ENCODE peak calls at places on chromosomes 4 and X, in five cellular contexts. One of them, this sample, is unnamed.

GRCh38 chrX:21802054-21802660 is 37.3 kb upstream of the MBTPS2 start:
- DNase-seq in stimulated activated CD4-positive, alpha-beta T cell treated with anti-CD3 and anti-CD28 coated beads, Interleukin-2, amount 100 ng/mL, for 48 hours: no peak
- DNase-seq in activated CD8-positive, alpha-beta memory T cell treated with anti-CD3 and anti-CD28 coated beads for 1 hour: no peak
- DNase-seq in T-cell: no peak
- DNase-seq in A549: no peak
- DNase-seq in this sample: no peak

GRCh38 chrX:41616935-41617334 is 71.8 kb upstream of the GPR34 start:
- DNase-seq in stimulated activated CD4-positive, alpha-beta T cell treated with anti-CD3 and anti-CD28 coated beads, Interleukin-2, amount 100 ng/mL, for 48 hours: no peak
- DNase-seq in activated CD8-positive, alpha-beta memory T cell treated with anti-CD3 and anti-CD28 coated beads for 1 hour: no peak
- DNase-seq in T-cell: no peak
- DNase-seq in A549: no peak
- DNase-seq in this sample: no peak

GRCh38 chr4:120633810-120634209 is 288.7 kb downstream of the PRDM5 start:
- DNase-seq in stimulated activated CD4-positive, alpha-beta T cell treated with anti-CD3 and anti-CD28 coated beads, Interleukin-2, amount 100 ng/mL, for 48 hours: no peak
- DNase-seq in activated CD8-positive, alpha-beta memory T cell treated with anti-CD3 and anti-CD28 coated beads for 1 hour: no peak
- DNase-seq in T-cell: no peak
- DNase-seq in A549: no peak
- DNase-seq in this sample: no peak

GRCh38 chr4:137310593-137311490 is 221.5 kb downstream of the PCDH18 start:
- DNase-seq in stimulated activated CD4-positive, alpha-beta T cell treated with anti-CD3 and anti-CD28 coated beads, Interleukin-2, amount 100 ng/mL, for 48 hours: no peak
- DNase-seq in activated CD8-positive, alpha-beta memory T cell treated with anti-CD3 and anti-CD28 coated beads for 1 hour: no peak
- DNase-seq in T-cell: no peak
- DNase-seq in A549: no peak
- DNase-seq in this sample: no peak

GRCh38 chrX:140521393-140521792 is 16.5 kb upstream of the SOX3 start:
- DNase-seq in stimulated activated CD4-positive, alpha-beta T cell treated with anti-CD3 and anti-CD28 coated beads, Interleukin-2, amount 100 ng/mL, for 48 hours: no peak
- DNase-seq in activated CD8-positive, alpha-beta memory T cell treated with anti-CD3 and anti-CD28 coated beads for 1 hour: no peak
- DNase-seq in T-cell: no peak
- DNase-seq in A549: no peak
- DNase-seq in this sample: no peak

GRCh38 chr4:61011051-61011450 is 189.1 kb upstream of the ADGRL3 start:
- DNase-seq in stimulated activated CD4-positive, alpha-beta T cell treated with anti-CD3 and anti-CD28 coated beads, Interleukin-2, amount 100 ng/mL, for 48 hours: no peak
- DNase-seq in activated CD8-positive, alpha-beta memory T cell treated with anti-CD3 and anti-CD28 coated beads for 1 hour: no peak
- DNase-seq in T-cell: no peak
- DNase-seq in A549: no peak
- DNase-seq in this sample: no peak

GRCh38 chr4:16674133-16674532 is 224.3 kb downstream of the LDB2 start:
- DNase-seq in stimulated activated CD4-positive, alpha-beta T cell treated with anti-CD3 and anti-CD28 coated beads, Interleukin-2, amount 100 ng/mL, for 48 hours: no peak
- DNase-seq in activated CD8-positive, alpha-beta memory T cell treated with anti-CD3 and anti-CD28 coated beads for 1 hour: no peak
- DNase-seq in T-cell: no peak
- DNase-seq in A549: no peak
- DNase-seq in this sample: no peak

GRCh38 chr4:94408549-94409374 is 43.0 kb upstream of the PDLIM5 start:
- DNase-seq in stimulated activated CD4-positive, alpha-beta T cell treated with anti-CD3 and anti-CD28 coated beads, Interleukin-2, amount 100 ng/mL, for 48 hours: no peak
- DNase-seq in activated CD8-positive, alpha-beta memory T cell treated with anti-CD3 and anti-CD28 coated beads for 1 hour: no peak
- DNase-seq in T-cell: no peak
- DNase-seq in A549: no peak
- DNase-seq in this sample: no peak

GRCh38 chr4:27048350-27049100 is 187.9 kb downstream of the STIM2 start:
- DNase-seq in stimulated activated CD4-positive, alpha-beta T cell treated with anti-CD3 and anti-CD28 coated beads, Interleukin-2, amount 100 ng/mL, for 48 hours: no peak
- DNase-seq in activated CD8-positive, alpha-beta memory T cell treated with anti-CD3 and anti-CD28 coated beads for 1 hour: no peak
- DNase-seq in T-cell: no peak
- DNase-seq in A549: peak
- DNase-seq in this sample: no peak

GRCh38 chrX:135275973-135276372 is 24.1 kb downstream of the ETDA start:
- DNase-seq in stimulated activated CD4-positive, alpha-beta T cell treated with anti-CD3 and anti-CD28 coated beads, Interleukin-2, amount 100 ng/mL, for 48 hours: no peak
- DNase-seq in activated CD8-positive, alpha-beta memory T cell treated with anti-CD3 and anti-CD28 coated beads for 1 hour: no peak
- DNase-seq in T-cell: no peak
- DNase-seq in A549: no peak
- DNase-seq in this sample: no peak

GRCh38 chrX:19852014-19853005 is 35.1 kb downstream of the SH3KBP1 start:
- DNase-seq in stimulated activated CD4-positive, alpha-beta T cell treated with anti-CD3 and anti-CD28 coated beads, Interleukin-2, amount 100 ng/mL, for 48 hours: no peak
- DNase-seq in activated CD8-positive, alpha-beta memory T cell treated with anti-CD3 and anti-CD28 coated beads for 1 hour: no peak
- DNase-seq in T-cell: no peak
- DNase-seq in A549: no peak
- DNase-seq in this sample: no peak

GRCh38 chr4:113325876-113326615 is 276.6 kb downstream of the ANK2 start:
- DNase-seq in stimulated activated CD4-positive, alpha-beta T cell treated with anti-CD3 and anti-CD28 coated beads, Interleukin-2, amount 100 ng/mL, for 48 hours: no peak
- DNase-seq in activated CD8-positive, alpha-beta memory T cell treated with anti-CD3 and anti-CD28 coated beads for 1 hour: no peak
- DNase-seq in T-cell: no peak
- DNase-seq in A549: no peak
- DNase-seq in this sample: no peak

GRCh38 chr4:169220446-169220845 is 50.3 kb downstream of the SH3RF1 start:
- DNase-seq in stimulated activated CD4-positive, alpha-beta T cell treated with anti-CD3 and anti-CD28 coated beads, Interleukin-2, amount 100 ng/mL, for 48 hours: no peak
- DNase-seq in activated CD8-positive, alpha-beta memory T cell treated with anti-CD3 and anti-CD28 coated beads for 1 hour: no peak
- DNase-seq in T-cell: no peak
- DNase-seq in A549: no peak
- DNase-seq in this sample: no peak

GRCh38 chr4:81595287-81595686 is 123.6 kb upstream of the RASGEF1B start:
- DNase-seq in stimulated activated CD4-positive, alpha-beta T cell treated with anti-CD3 and anti-CD28 coated beads, Interleukin-2, amount 100 ng/mL, for 48 hours: no peak
- DNase-seq in activated CD8-positive, alpha-beta memory T cell treated with anti-CD3 and anti-CD28 coated beads for 1 hour: no peak
- DNase-seq in T-cell: no peak
- DNase-seq in A549: no peak
- DNase-seq in this sample: no peak

GRCh38 chrX:2689773-2690666 is 1.1 kb upstream of the CD99 start:
- DNase-seq in stimulated activated CD4-positive, alpha-beta T cell treated with anti-CD3 and anti-CD28 coated beads, Interleukin-2, amount 100 ng/mL, for 48 hours: no peak
- DNase-seq in activated CD8-positive, alpha-beta memory T cell treated with anti-CD3 and anti-CD28 coated beads for 1 hour: no peak
- DNase-seq in T-cell: no peak
- DNase-seq in A549: no peak
- DNase-seq in this sample: no peak

GRCh38 chr4:159048166-159048886 is 54.6 kb upstream of the RAPGEF2 start:
- DNase-seq in stimulated activated CD4-positive, alpha-beta T cell treated with anti-CD3 and anti-CD28 coated beads, Interleukin-2, amount 100 ng/mL, for 48 hours: no peak
- DNase-seq in activated CD8-positive, alpha-beta memory T cell treated with anti-CD3 and anti-CD28 coated beads for 1 hour: no peak
- DNase-seq in T-cell: no peak
- DNase-seq in A549: peak
- DNase-seq in this sample: no peak

GRCh38 chrX:23844502-23845138 is 61.6 kb downstream of the SAT1 start:
- DNase-seq in stimulated activated CD4-positive, alpha-beta T cell treated with anti-CD3 and anti-CD28 coated beads, Interleukin-2, amount 100 ng/mL, for 48 hours: no peak
- DNase-seq in activated CD8-positive, alpha-beta memory T cell treated with anti-CD3 and anti-CD28 coated beads for 1 hour: no peak
- DNase-seq in T-cell: no peak
- DNase-seq in A549: no peak
- DNase-seq in this sample: no peak

GRCh38 chr4:156290811-156291210 is 337.1 kb upstream of the CTSO start:
- DNase-seq in stimulated activated CD4-positive, alpha-beta T cell treated with anti-CD3 and anti-CD28 coated beads, Interleukin-2, amount 100 ng/mL, for 48 hours: no peak
- DNase-seq in activated CD8-positive, alpha-beta memory T cell treated with anti-CD3 and anti-CD28 coated beads for 1 hour: no peak
- DNase-seq in T-cell: no peak
- DNase-seq in A549: no peak
- DNase-seq in this sample: no peak

GRCh38 chrX:79556750-79557149 is 189.6 kb upstream of the ITM2A start:
- DNase-seq in stimulated activated CD4-positive, alpha-beta T cell treated with anti-CD3 and anti-CD28 coated beads, Interleukin-2, amount 100 ng/mL, for 48 hours: no peak
- DNase-seq in activated CD8-positive, alpha-beta memory T cell treated with anti-CD3 and anti-CD28 coated beads for 1 hour: no peak
- DNase-seq in T-cell: no peak
- DNase-seq in A549: no peak
- DNase-seq in this sample: no peak

GRCh38 chr4:142473218-142473959 is 372.7 kb downstream of the INPP4B start:
- DNase-seq in stimulated activated CD4-positive, alpha-beta T cell treated with anti-CD3 and anti-CD28 coated beads, Interleukin-2, amount 100 ng/mL, for 48 hours: no peak
- DNase-seq in activated CD8-positive, alpha-beta memory T cell treated with anti-CD3 and anti-CD28 coated beads for 1 hour: no peak
- DNase-seq in T-cell: no peak
- DNase-seq in A549: no peak
- DNase-seq in this sample: no peak

GRCh38 chr4:26992657-26993361 is 132.2 kb downstream of the STIM2 start:
- DNase-seq in stimulated activated CD4-positive, alpha-beta T cell treated with anti-CD3 and anti-CD28 coated beads, Interleukin-2, amount 100 ng/mL, for 48 hours: peak
- DNase-seq in activated CD8-positive, alpha-beta memory T cell treated with anti-CD3 and anti-CD28 coated beads for 1 hour: no peak
- DNase-seq in T-cell: no peak
- DNase-seq in A549: no peak
- DNase-seq in this sample: no peak

GRCh38 chr4:140018931-140019618 is 134.9 kb downstream of the MAML3 start:
- DNase-seq in stimulated activated CD4-positive, alpha-beta T cell treated with anti-CD3 and anti-CD28 coated beads, Interleukin-2, amount 100 ng/mL, for 48 hours: no peak
- DNase-seq in activated CD8-positive, alpha-beta memory T cell treated with anti-CD3 and anti-CD28 coated beads for 1 hour: no peak
- DNase-seq in T-cell: no peak
- DNase-seq in A549: no peak
- DNase-seq in this sample: no peak

GRCh38 chrX:118115948-118116307 is 682 bp downstream of the KLHL13 start:
- DNase-seq in stimulated activated CD4-positive, alpha-beta T cell treated with anti-CD3 and anti-CD28 coated beads, Interleukin-2, amount 100 ng/mL, for 48 hours: no peak
- DNase-seq in activated CD8-positive, alpha-beta memory T cell treated with anti-CD3 and anti-CD28 coated beads for 1 hour: no peak
- DNase-seq in T-cell: no peak
- DNase-seq in A549: no peak
- DNase-seq in this sample: no peak

GRCh38 chr4:107318078-107318477 is 282.0 kb upstream of the DKK2 start:
- DNase-seq in stimulated activated CD4-positive, alpha-beta T cell treated with anti-CD3 and anti-CD28 coated beads, Interleukin-2, amount 100 ng/mL, for 48 hours: no peak
- DNase-seq in activated CD8-positive, alpha-beta memory T cell treated with anti-CD3 and anti-CD28 coated beads for 1 hour: no peak
- DNase-seq in T-cell: no peak
- DNase-seq in A549: no peak
- DNase-seq in this sample: no peak

GRCh38 chrX:72314242-72314641 is 8.5 kb upstream of the CITED1 start:
- DNase-seq in stimulated activated CD4-positive, alpha-beta T cell treated with anti-CD3 and anti-CD28 coated beads, Interleukin-2, amount 100 ng/mL, for 48 hours: no peak
- DNase-seq in activated CD8-positive, alpha-beta memory T cell treated with anti-CD3 and anti-CD28 coated beads for 1 hour: no peak
- DNase-seq in T-cell: no peak
- DNase-seq in A549: no peak
- DNase-seq in this sample: peak

GRCh38 chr4:112145326-112145819 is at the start of gene FAM241A:
- DNase-seq in stimulated activated CD4-positive, alpha-beta T cell treated with anti-CD3 and anti-CD28 coated beads, Interleukin-2, amount 100 ng/mL, for 48 hours: peak
- DNase-seq in activated CD8-positive, alpha-beta memory T cell treated with anti-CD3 and anti-CD28 coated beads for 1 hour: peak
- DNase-seq in T-cell: peak
- DNase-seq in A549: peak
- DNase-seq in this sample: peak

This sample was measured in esophagus muscularis mucosa.